ENCODE peak calls at places on chromosomes 12 and 14, in eight cellular contexts. D is lower leg skin, Y is adipocyte, M is brain microvascular endothelial cell, J is heart left ventricle, Q is GM23338, X is AG10803, L is aorta. R is an unnamed sample.

GRCh38 chr14:72826039-72826438 is 67.9 kb downstream of the DPF3 start:
- DNase-seq in Q (no peak), Y (no peak), J (no peak), D (no peak), M (no peak), X (no peak), L (no peak), R (no peak)

GRCh38 chr12:29546000-29546399 is 48.5 kb upstream of the OVCH1 start:
- DNase-seq in L (no peak), Q (peak; percentile 21), M (no peak), D (no peak), J (peak; percentile 55), X (no peak), Y (no peak), R (no peak)

GRCh38 chr14:65193891-65194290 is 91.6 kb upstream of the MAX start:
- DNase-seq in J (no peak), X (no peak), D (no peak), Q (no peak), L (no peak), M (no peak), Y (no peak), R (no peak)

GRCh38 chr14:87745507-87746118 is 247.4 kb downstream of the GALC start:
- DNase-seq in M (peak; percentile 0), X (peak; percentile 50), J (no peak), L (no peak), Y (peak; percentile 11), Q (peak; percentile 79), D (no peak), R (peak; percentile 57)

GRCh38 chr12:122395319-122395718 is 27.1 kb downstream of the CLIP1 start:
- DNase-seq in Q (no peak), X (peak; percentile 75), L (no peak), M (peak; percentile 80), D (no peak), Y (peak; percentile 53), J (no peak), R (peak; percentile 85)

GRCh38 chr14:50658203-50658602 is 9.9 kb downstream of the SAV1 start:
- DNase-seq in D (no peak), J (no peak), X (peak; percentile 69), Q (peak; percentile 83), Y (peak; percentile 67), M (peak; percentile 66), L (no peak), R (peak; percentile 84)

GRCh38 chr12:3236345-3237153 is 159.4 kb downstream of the TSPAN9 start:
- DNase-seq in Q (peak; percentile 74), L (no peak), J (peak; percentile 76), D (no peak), X (no peak), Y (peak; percentile 38), M (peak; percentile 82), R (peak; percentile 33)

GRCh38 chr12:18651525-18651924 is 86.3 kb downstream of the PLCZ1 start:
- DNase-seq in D (no peak), J (no peak), Y (no peak), L (no peak), X (peak; percentile 5), M (no peak), Q (no peak), R (no peak)

GRCh38 chr14:73102806-73103497 is 33.4 kb upstream of the PSEN1 start:
- DNase-seq in Y (no peak), D (no peak), Q (no peak), L (no peak), X (no peak), J (no peak), M (no peak), R (no peak)

GRCh38 chr14:101820283-101820798 is 58.8 kb downstream of the PPP2R5C start:
- DNase-seq in X (no peak), L (no peak), Q (no peak), D (no peak), M (no peak), Y (no peak), J (no peak), R (no peak)

GRCh38 chr12:5459051-5459782 is 27.3 kb downstream of the NTF3 start:
- DNase-seq in Y (no peak), D (no peak), X (no peak), J (no peak), L (no peak), M (no peak), Q (no peak), R (no peak)

GRCh38 chr12:63400746-63401145 is 249.7 kb upstream of the AVPR1A start:
- DNase-seq in L (no peak), J (no peak), M (peak; percentile 70), X (no peak), D (no peak), Q (no peak), Y (no peak), R (peak; percentile 35)

GRCh38 chr14:68843471-68844209 is 50.8 kb upstream of the ZFP36L1 start:
- DNase-seq in Y (peak; percentile 86), D (peak; percentile 75), J (peak; percentile 77), X (peak; percentile 62), L (peak; percentile 87), M (peak; percentile 67), Q (peak; percentile 85), R (peak; percentile 74)

GRCh38 chr14:101591582-101591981 is 30.3 kb downstream of the DIO3 start:
- DNase-seq in X (no peak), Y (no peak), M (no peak), D (no peak), Q (no peak), J (no peak), L (no peak), R (no peak)

GRCh38 chr12:28908646-28909045 is 240.4 kb upstream of the FAR2 start:
- DNase-seq in Y (no peak), X (no peak), Q (no peak), L (no peak), J (no peak), M (no peak), D (no peak), R (no peak)

GRCh38 chr14:56374421-56374820 is 205.2 kb upstream of the TMEM260 start:
- DNase-seq in L (no peak), J (no peak), D (no peak), M (no peak), Q (no peak), Y (no peak), X (no peak), R (peak; percentile 27)

GRCh38 chr14:80978403-80978802 is 23.0 kb downstream of the TSHR start:
- DNase-seq in D (no peak), J (no peak), Y (no peak), X (no peak), L (no peak), Q (peak; percentile 5), M (no peak), R (no peak)

GRCh38 chr14:22419620-22420019 is 169.4 kb downstream of the DAD1 start:
- DNase-seq in D (no peak), M (no peak), X (no peak), J (no peak), L (no peak), Q (no peak), Y (no peak), R (no peak)

GRCh38 chr14:31992051-31992450 is 85.1 kb upstream of the ARHGAP5 start:
- DNase-seq in X (peak; percentile 98), J (no peak), L (no peak), M (peak; percentile 81), Y (no peak), Q (no peak), D (no peak), R (peak; percentile 68)

GRCh38 chr14:71466942-71467341 is 465.3 kb upstream of the RGS6 start:
- DNase-seq in X (peak; percentile 42), L (no peak), D (no peak), Q (no peak), M (no peak), J (no peak), Y (peak; percentile 45), R (peak; percentile 41)
- H3K4me3 ChIP-seq in X (no peak overlapping the region), L (no peak overlapping the region), D (no peak overlapping the region), Q (no peak overlapping the region), M (no peak overlapping the region), J (no peak overlapping the region), Y (peak overlapping the region; percentile 67), R (no peak overlapping the region)

GRCh38 chr12:89347325-89347829 is 4.9 kb downstream of the DUSP6 start:
- DNase-seq in M (no peak), Q (no peak), D (no peak), L (no peak), X (no peak), Y (no peak), J (no peak), R (no peak)

GRCh38 chr12:89344862-89345202 is 7.5 kb downstream of the DUSP6 start:
- DNase-seq in D (no peak), Q (no peak), Y (no peak), J (no peak), X (no peak), M (no peak), L (no peak), R (no peak)

GRCh38 chr12:89345376-89345775 is 6.9 kb downstream of the DUSP6 start:
- DNase-seq in D (no peak), M (no peak), X (no peak), L (no peak), Y (no peak), Q (no peak), J (no peak), R (no peak)

GRCh38 chr12:89345830-89346740 is 6.2 kb downstream of the DUSP6 start:
- DNase-seq in J (peak; percentile 70), Y (peak; percentile 23), M (peak; percentile 73), Q (peak; percentile 90), X (peak; percentile 59), L (peak; percentile 73), D (peak; percentile 69), R (peak; percentile 52)

GRCh38 chr12:89346741-89347324 is 5.5 kb downstream of the DUSP6 start:
- DNase-seq in X (peak; percentile 68), D (no peak), M (peak; percentile 68), L (no peak), Q (peak; percentile 68), J (peak; percentile 64), Y (peak; percentile 38), R (peak; percentile 68)
- H3K4me3 ChIP-seq in X (peak overlapping the region; percentile 15), D (no peak overlapping the region), M (no peak overlapping the region), L (no peak overlapping the region), Q (peak overlapping the region; percentile 59), J (peak overlapping the region; percentile 88), Y (peak overlapping the region; percentile 29), R (no peak overlapping the region)

DNA sequence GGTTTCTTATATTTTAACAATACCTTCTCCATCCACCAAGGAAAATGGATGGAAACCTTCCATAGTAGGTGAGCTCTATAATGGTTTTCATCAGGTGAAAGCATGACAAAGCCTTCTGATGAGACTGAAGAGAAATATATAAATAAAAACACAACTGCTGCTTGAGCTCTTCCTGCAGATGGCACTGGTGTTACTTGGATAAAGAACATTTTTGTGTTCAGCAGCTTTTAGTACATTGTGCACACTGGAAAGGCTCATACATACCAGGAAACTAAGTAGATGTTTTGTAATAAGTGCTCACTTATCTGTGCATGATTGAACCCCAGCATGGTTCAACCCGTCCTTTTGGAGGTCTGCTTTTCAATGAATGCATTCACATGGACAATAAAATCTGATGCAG is 357.3 kb upstream of the MIS18BP1 start:
- DNase-seq in J (no peak), X (no peak), Y (peak; percentile 0), M (peak; percentile 10), Q (peak; percentile 21), L (no peak), D (no peak), R (no peak)
- H3K4me3 ChIP-seq in J (no peak overlapping the region), X (no peak overlapping the region), Y (no peak overlapping the region), M (no peak overlapping the region), Q (no peak overlapping the region), L (no peak overlapping the region), D (no peak overlapping the region), R (no peak overlapping the region)

DNA sequence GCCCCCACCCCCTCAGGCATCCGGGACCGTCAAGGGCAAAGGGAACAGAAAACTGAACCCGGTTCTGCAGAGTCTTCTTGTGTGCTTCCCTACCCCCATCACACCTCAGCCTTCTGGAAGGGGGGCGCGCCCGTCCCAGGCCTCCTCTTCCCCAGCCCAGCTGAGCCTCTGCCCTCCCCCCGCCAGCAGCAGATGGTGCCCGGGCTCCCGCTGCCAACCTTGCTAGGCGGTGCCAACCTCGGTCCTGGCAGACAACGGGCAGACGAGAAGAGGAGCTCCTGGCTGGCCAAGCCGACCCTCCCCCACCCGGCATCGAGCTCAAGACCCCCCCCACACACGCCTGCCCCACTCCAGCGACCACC is 8.7 kb downstream of the STAC3 start:
- DNase-seq in L (no peak), X (no peak), Y (no peak), J (peak; percentile 70), D (no peak), Q (no peak), M (no peak), R (no peak)
- H3K4me3 ChIP-seq in L (no peak overlapping the region), X (peak overlapping the region; percentile 86), Y (no peak overlapping the region), J (peak overlapping the region; percentile 49), D (no peak overlapping the region), Q (peak overlapping the region; percentile 85), M (no peak overlapping the region), R (peak overlapping the region; percentile 76)